ENCODE peak calls at places on chromosome 17, in seven cellular contexts. N is memory B cell; Y is fibroblast of mammary gland; X is stimulated activated CD8-positive, alpha-beta memory T cell treated with anti-CD3 and anti-CD28 coated beads, Interleukin-12 subunit alpha, Interleukin-12 subunit beta, amount 100 ng/mL, for 4 hours; S is stimulated activated CD4-positive, alpha-beta T cell treated with anti-CD3 and anti-CD28 coated beads, Interleukin-4, amount 100 ng/mL, for 48 hours; P is T follicular helper cell; L is NCI-H1417. C is an unnamed sample.

GRCh38 chr17:74354123-74354522 is 7.5 kb downstream of the BTBD17 start:
- DNase-seq in N (peak), Y (peak), S (peak), X (no peak), P (peak), L (no peak), C (peak)

GRCh38 chr17:77736721-77737120 is 221.8 kb upstream of the TNRC6C start:
- DNase-seq in L (no peak), Y (no peak), N (no peak), P (no peak), X (no peak), S (no peak), C (no peak)

GRCh38 chr17:50708050-50709000 is 611 bp upstream of the ANKRD40 start:
- DNase-seq in Y (no peak), P (no peak), L (peak), X (no peak), S (no peak), N (no peak), C (no peak)

GRCh38 chr17:72926171-72926570 is 166.3 kb downstream of the SLC39A11 start:
- DNase-seq in S (no peak), N (no peak), X (no peak), L (no peak), Y (no peak), P (no peak), C (no peak)

GRCh38 chr17:57518587-57519118 is 226.4 kb downstream of the CCDC182 start:
- DNase-seq in N (no peak), P (no peak), S (no peak), L (peak), Y (no peak), X (no peak), C (no peak)

GRCh38 chr17:78258323-78259229 is 27.1 kb downstream of the TMEM235 start:
- DNase-seq in Y (no peak), P (peak), L (no peak), S (peak), X (peak), N (no peak), C (no peak)

GRCh38 chr17:59914274-59914854 is 21.4 kb downstream of the RPS6KB1 start:
- DNase-seq in S (no peak), Y (peak), P (no peak), X (no peak), N (peak), L (peak), C (no peak)

GRCh38 chr17:6796017-6796886 is 20.2 kb downstream of the FBXO39 start:
- DNase-seq in Y (no peak), L (no peak), X (no peak), N (no peak), S (no peak), P (no peak), C (no peak)

GRCh38 chr17:39904990-39905288 is 13.5 kb downstream of the GSDMB start:
- DNase-seq in Y (no peak), L (no peak), X (no peak), S (no peak), N (no peak), P (no peak), C (no peak)

GRCh38 chr17:68709995-68710780 is 109.0 kb upstream of the FAM20A start:
- DNase-seq in Y (peak), L (no peak), P (no peak), N (no peak), S (no peak), X (no peak), C (no peak)

GRCh38 chr17:57989011-57989345 is 924 bp upstream of the VEZF1 start:
- DNase-seq in X (no peak), Y (peak), N (no peak), S (no peak), L (no peak), P (no peak), C (no peak)

GRCh38 chr17:68260051-68260762 is 12.4 kb downstream of the AMZ2 start:
- DNase-seq in P (no peak), S (no peak), X (no peak), N (no peak), Y (no peak), L (no peak), C (no peak)

GRCh38 chr17:27357236-27357635 is 63.3 kb downstream of the WSB1 start:
- DNase-seq in L (no peak), S (no peak), X (no peak), N (no peak), P (no peak), Y (no peak), C (no peak)

GRCh38 chr17:19287651-19288050 is 50.5 kb downstream of the EPN2 start:
- DNase-seq in X (no peak), P (no peak), N (no peak), Y (no peak), L (no peak), S (no peak), C (no peak)

GRCh38 chr17:19409509-19409908 is 1.5 kb upstream of the RNF112 start:
- DNase-seq in S (no peak), P (no peak), Y (peak), N (no peak), L (no peak), X (no peak), C (no peak)